ENCODE peak calls at places on chromosome 20, in ten cellular contexts. O is mammary epithelial cell; C is NCI-H1694 treated with DMSO at 0.1 percent for 48 hours; H is ecto neural progenitor cell; T is ureter; P is neuronal stem cell; Z is thyroid gland; F is activated naive CD8-positive, alpha-beta T cell treated with anti-CD3 and anti-CD28 coated beads, Interleukin-2, amount 10 ng/mL, durations not matched to agents 7 days and 5 days; U is NCI-H1092 treated with DMSO at 0.1 percent for 48 hours; M is left lung. D is an unnamed sample.

GRCh38 chr20:64051033-64051452 is 1.6 kb upstream of the SOX18 start:
- DNase-seq in O (no peak), C (no peak), H (no peak), T (no peak), P (no peak), Z (no peak), F (no peak), U (no peak), M (no peak), D (no peak)

GRCh38 chr20:33733654-33734576 is 2.1 kb downstream of the ZNF341 start:
- DNase-seq in O (peak; percentile 31), C (no peak), H (no peak), T (no peak), P (no peak), Z (no peak), F (no peak), U (no peak), M (no peak), D (no peak)

GRCh38 chr20:49228676-49229075 is 9.5 kb downstream of the DDX27 start:
- DNase-seq in O (no peak), C (peak; percentile 70), H (no peak), T (no peak), P (no peak), Z (peak; percentile 44), F (no peak), U (peak; percentile 38), M (no peak), D (no peak)

GRCh38 chr20:17896771-17897369 is 71.7 kb downstream of the SNX5 start:
- DNase-seq in O (no peak), C (no peak), H (no peak), T (no peak), P (no peak), Z (no peak), F (no peak), U (no peak), M (no peak), D (no peak)

GRCh38 chr20:19407731-19408130 is 195.3 kb downstream of the SLC24A3 start:
- DNase-seq in O (peak; percentile 14), C (no peak), H (no peak), T (no peak), P (no peak), Z (peak; percentile 67), F (no peak), U (no peak), M (no peak), D (no peak)

GRCh38 chr20:43725666-43726065 is 1.1 kb downstream of the GTSF1L start:
- DNase-seq in O (no peak), C (no peak), H (no peak), T (no peak), P (no peak), Z (no peak), F (no peak), U (no peak), M (no peak), D (no peak)

GRCh38 chr20:8082025-8082424 is 50.0 kb upstream of the PLCB1 start:
- DNase-seq in O (no peak), C (no peak), H (no peak), T (no peak), P (no peak), Z (no peak), F (no peak), U (no peak), M (no peak), D (no peak)

GRCh38 chr20:51930775-51931174 is 128.5 kb upstream of the SALL4 start:
- DNase-seq in O (peak; percentile 27), C (peak; percentile 8), H (no peak), T (no peak), P (no peak), Z (no peak), F (no peak), U (no peak), M (no peak), D (no peak)

GRCh38 chr20:44814937-44815336 is 4.6 kb upstream of the RIMS4 start:
- DNase-seq in O (no peak), C (no peak), H (no peak), T (no peak), P (no peak), Z (no peak), F (no peak), U (no peak), M (no peak), D (no peak)

GRCh38 chr20:23841693-23842092 is 15.2 kb upstream of the CST2 start:
- DNase-seq in O (no peak), C (no peak), H (no peak), T (no peak), P (no peak), Z (no peak), F (no peak), U (no peak), M (no peak), D (no peak)

GRCh38 chr20:10508468-10509251 is 73.6 kb downstream of the SLX4IP start:
- DNase-seq in O (no peak), C (no peak), H (no peak), T (no peak), P (no peak), Z (no peak), F (no peak), U (no peak), M (no peak), D (no peak)

GRCh38 chr20:4563534-4563933 is 158.2 kb upstream of the PRND start:
- DNase-seq in O (peak; percentile 68), C (no peak), H (peak; percentile 53), T (no peak), P (peak; percentile 27), Z (no peak), F (no peak), U (no peak), M (no peak), D (no peak)